ENCODE peak calls at places on chromosomes 12 and 14, in nine cellular contexts. S, F, G, W, Z, D, X, M and I are unnamed samples.

GRCh38 chr12:22447223-22447622 is 97.1 kb downstream of the C2CD5 start:
- DNase-seq in S (no peak), F (no peak), G (no peak), W (no peak), Z (no peak), D (no peak), X (no peak), M (no peak), I (no peak)

GRCh38 chr12:20369164-20370000 is 1.0 kb downstream of the PDE3A start:
- DNase-seq in S (peak), F (no peak), G (no peak), W (no peak), Z (peak), D (peak), X (peak), M (no peak), I (peak)

GRCh38 chr12:124497658-124498057 is 69.8 kb downstream of the NCOR2 start:
- DNase-seq in S (peak), F (no peak), G (no peak), W (peak), Z (no peak), D (no peak), X (peak), M (no peak), I (no peak)

GRCh38 chr12:128567730-128568129 is 256.0 kb downstream of the SLC15A4 start:
- DNase-seq in S (no peak), F (no peak), G (no peak), W (no peak), Z (no peak), D (no peak), X (no peak), M (no peak), I (no peak)

GRCh38 chr14:59688224-59689170 is 111.9 kb upstream of the CCDC175 start:
- DNase-seq in S (no peak), F (no peak), G (no peak), W (peak), Z (no peak), D (peak), X (peak), M (peak), I (no peak)

GRCh38 chr12:61365001-61365400 is 895.2 kb upstream of the USP15 start:
- DNase-seq in S (no peak), F (no peak), G (no peak), W (no peak), Z (no peak), D (no peak), X (no peak), M (no peak), I (no peak)

GRCh38 chr14:95832012-95832411 is 44.6 kb upstream of the TUNAR start:
- DNase-seq in S (no peak), F (no peak), G (no peak), W (no peak), Z (no peak), D (no peak), X (no peak), M (no peak), I (no peak)

GRCh38 chr14:74614508-74615495 is 2.8 kb upstream of the LTBP2 start:
- DNase-seq in S (no peak), F (no peak), G (no peak), W (no peak), Z (no peak), D (no peak), X (no peak), M (no peak), I (no peak)

GRCh38 chr12:120939523-120939922 is 35.4 kb upstream of the SPPL3 start:
- DNase-seq in S (no peak), F (no peak), G (no peak), W (no peak), Z (no peak), D (no peak), X (no peak), M (no peak), I (no peak)

GRCh38 chr12:113138826-113139225 is 3.3 kb upstream of the RASAL1 start:
- DNase-seq in S (no peak), F (no peak), G (no peak), W (no peak), Z (no peak), D (no peak), X (no peak), M (no peak), I (no peak)

GRCh38 chr12:113135178-113136127 is at the start of gene RASAL1:
- DNase-seq in S (no peak), F (peak), G (no peak), W (no peak), Z (no peak), D (peak), X (no peak), M (peak), I (peak)

GRCh38 chr12:113136128-113136989 is 798 bp upstream of the RASAL1 start:
- DNase-seq in S (no peak), F (peak), G (no peak), W (no peak), Z (no peak), D (peak), X (no peak), M (peak), I (peak)

GRCh38 chr12:113137861-113138783 is 2.6 kb upstream of the RASAL1 start:
- DNase-seq in S (no peak), F (no peak), G (no peak), W (no peak), Z (no peak), D (no peak), X (no peak), M (no peak), I (no peak)

DNA sequence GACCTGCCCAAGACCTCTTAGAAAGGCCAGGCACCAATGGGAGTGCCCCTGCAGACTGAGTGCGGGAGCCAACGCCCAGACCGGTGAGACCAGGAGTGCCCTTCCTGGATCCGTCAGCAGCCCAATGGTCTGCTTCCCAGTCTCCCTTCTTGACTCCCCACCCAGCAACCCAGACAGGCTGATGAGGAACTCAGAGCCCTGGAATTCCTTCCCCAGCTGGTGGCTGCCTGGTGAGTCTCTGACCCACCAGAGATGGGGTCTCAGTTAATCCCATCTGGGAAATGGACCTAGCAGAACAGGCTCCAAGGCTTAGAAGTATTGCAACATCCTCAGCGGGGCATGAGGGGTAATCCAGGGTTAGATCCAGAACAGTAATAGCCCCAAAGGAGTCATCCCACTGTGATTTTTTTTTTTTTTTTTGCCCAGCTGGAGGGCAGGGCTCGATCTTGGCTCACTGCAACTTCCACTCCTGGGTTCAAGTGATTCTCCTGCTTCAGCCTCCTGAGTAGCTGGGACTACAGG is 1.5 kb upstream of the RASAL1 start:
- DNase-seq in S (no peak), F (no peak), G (no peak), W (no peak), Z (no peak), D (peak), X (no peak), M (no peak), I (no peak)
- H3K27ac ChIP-seq in S (no peak), F (no peak), G (no peak), W (no peak), Z (no peak), D (peak), X (no peak), M (peak), I (peak)

GRCh38 chr12:79455314-79455713 is 235.4 kb downstream of the PAWR start:
- DNase-seq in S (no peak), F (no peak), G (no peak), W (no peak), Z (peak), D (no peak), X (no peak), M (no peak), I (no peak)
- H3K27ac ChIP-seq in S (no peak), F (no peak), G (no peak), W (no peak), Z (peak), D (no peak), X (no peak), M (no peak), I (no peak)

GRCh38 chr12:108311605-108312004 is 27.5 kb downstream of the CMKLR1 start:
- DNase-seq in S (no peak), F (no peak), G (no peak), W (no peak), Z (no peak), D (no peak), X (no peak), M (no peak), I (no peak)

GRCh38 chr12:108313609-108314331 is 25.3 kb downstream of the CMKLR1 start:
- DNase-seq in S (no peak), F (peak), G (no peak), W (no peak), Z (no peak), D (no peak), X (no peak), M (peak), I (no peak)

GRCh38 chr12:108312885-108313203 is 26.3 kb downstream of the CMKLR1 start:
- DNase-seq in S (peak), F (no peak), G (no peak), W (no peak), Z (peak), D (no peak), X (peak), M (no peak), I (peak)

GRCh38 chr12:108313236-108313608 is 25.9 kb downstream of the CMKLR1 start:
- DNase-seq in S (no peak), F (no peak), G (no peak), W (no peak), Z (no peak), D (no peak), X (no peak), M (no peak), I (no peak)

GRCh38 chr12:108312073-108312884 is 26.8 kb downstream of the CMKLR1 start:
- DNase-seq in S (no peak), F (no peak), G (no peak), W (no peak), Z (no peak), D (no peak), X (no peak), M (no peak), I (no peak)
- H3K27ac ChIP-seq in S (peak), F (no peak), G (no peak), W (no peak), Z (peak), D (peak), X (no peak), M (no peak), I (peak)

GRCh38 chr12:113224955-113225354 is 3.7 kb downstream of the TPCN1 start:
- DNase-seq in S (no peak), F (no peak), G (no peak), W (no peak), Z (no peak), D (no peak), X (no peak), M (no peak), I (no peak)

GRCh38 chr12:113221997-113222729 is 899 bp downstream of the TPCN1 start:
- DNase-seq in S (no peak), F (no peak), G (no peak), W (no peak), Z (no peak), D (no peak), X (no peak), M (peak), I (no peak)

GRCh38 chr12:113221181-113221996 is at the start of gene TPCN1:
- DNase-seq in S (peak), F (peak), G (peak), W (peak), Z (peak), D (peak), X (peak), M (peak), I (peak)

GRCh38 chr12:113222730-113223531 is 1.7 kb downstream of the TPCN1 start:
- DNase-seq in S (no peak), F (peak), G (no peak), W (peak), Z (peak), D (peak), X (peak), M (peak), I (no peak)

GRCh38 chr12:113220593-113221180 is 577 bp upstream of the TPCN1 start:
- DNase-seq in S (no peak), F (no peak), G (no peak), W (no peak), Z (no peak), D (no peak), X (no peak), M (peak), I (no peak)
- H3K27ac ChIP-seq in S (peak), F (peak), G (no peak), W (no peak), Z (peak), D (peak), X (no peak), M (peak), I (peak)

GRCh38 chr12:14395059-14395778 is 29.7 kb downstream of the ATF7IP start:
- DNase-seq in S (no peak), F (no peak), G (no peak), W (no peak), Z (no peak), D (no peak), X (no peak), M (peak), I (no peak)
- H3K27ac ChIP-seq in S (peak), F (peak), G (peak), W (no peak), Z (peak), D (peak), X (peak), M (peak), I (peak)

GRCh38 chr14:104309657-104310369 is 171.4 kb downstream of the KIF26A start:
- DNase-seq in S (no peak), F (no peak), G (peak), W (no peak), Z (no peak), D (no peak), X (no peak), M (no peak), I (no peak)
- H3K27ac ChIP-seq in S (no peak), F (no peak), G (no peak), W (no peak), Z (no peak), D (no peak), X (no peak), M (no peak), I (no peak)

GRCh38 chr12:29610473-29611174 is 113.1 kb upstream of the OVCH1 start:
- DNase-seq in S (no peak), F (no peak), G (no peak), W (no peak), Z (no peak), D (no peak), X (no peak), M (no peak), I (no peak)

GRCh38 chr12:29614926-29615325 is 117.4 kb upstream of the OVCH1 start:
- DNase-seq in S (no peak), F (no peak), G (no peak), W (no peak), Z (no peak), D (no peak), X (no peak), M (no peak), I (no peak)

GRCh38 chr12:29609431-29610215 is 112.1 kb upstream of the OVCH1 start:
- DNase-seq in S (no peak), F (no peak), G (no peak), W (no peak), Z (no peak), D (no peak), X (no peak), M (no peak), I (no peak)

GRCh38 chr12:29611906-29612305 is 114.4 kb upstream of the OVCH1 start:
- DNase-seq in S (no peak), F (no peak), G (no peak), W (peak), Z (no peak), D (no peak), X (no peak), M (no peak), I (no peak)

GRCh38 chr12:29612912-29613311 is 115.4 kb upstream of the OVCH1 start:
- DNase-seq in S (no peak), F (no peak), G (no peak), W (no peak), Z (no peak), D (no peak), X (no peak), M (no peak), I (no peak)
- H3K27ac ChIP-seq in S (no peak), F (no peak), G (no peak), W (no peak), Z (no peak), D (no peak), X (no peak), M (no peak), I (no peak)